ENCODE peak calls at places on chromosomes 5 and 9, in six cellular contexts. D is heart right ventricle, G is suprapubic skin, F is ovary, V is breast epithelium, O is astrocyte of the cerebellum. Q is an unnamed sample.

GRCh38 chr9:70835323-70835722 is 286.1 kb downstream of the TRPM3 start:
- DNase-seq in D (no peak), G (no peak), F (no peak), V (no peak), O (no peak), Q (no peak)

GRCh38 chr9:136527131-136527530 is 18.7 kb downstream of the NOTCH1 start:
- DNase-seq in D (no peak), G (no peak), F (no peak), V (no peak), O (no peak), Q (no peak)

GRCh38 chr5:170441385-170441784 is 52.2 kb upstream of the KCNMB1 start:
- DNase-seq in D (no peak), G (no peak), F (no peak), V (no peak), O (no peak), Q (no peak)

GRCh38 chr9:93124793-93125192 is 9.3 kb downstream of the NINJ1 start:
- DNase-seq in D (no peak), G (peak), F (no peak), V (no peak), O (no peak), Q (no peak)

GRCh38 chr5:91382530-91383026 is 539 bp downstream of the ARRDC3 start:
- DNase-seq in D (no peak), G (no peak), F (peak), V (no peak), O (no peak), Q (no peak)

GRCh38 chr5:35458824-35459207 is 158.8 kb upstream of the SPEF2 start:
- DNase-seq in D (no peak), G (no peak), F (no peak), V (no peak), O (no peak), Q (no peak)

GRCh38 chr5:92808474-92808873 is 772.5 kb downstream of the NR2F1-AS1 start:
- DNase-seq in D (no peak), G (no peak), F (no peak), V (no peak), O (no peak), Q (no peak)

GRCh38 chr9:132638240-132638639 is 31.5 kb downstream of the DDX31 start:
- DNase-seq in D (no peak), G (no peak), F (no peak), V (no peak), O (no peak), Q (peak)

GRCh38 chr9:86242012-86242411 is 17.4 kb downstream of the C9orf153 start:
- DNase-seq in D (no peak), G (no peak), F (no peak), V (no peak), O (no peak), Q (no peak)

GRCh38 chr9:120742951-120743416 is 28.7 kb upstream of the MEGF9 start:
- DNase-seq in D (no peak), G (no peak), F (no peak), V (no peak), O (no peak), Q (no peak)

GRCh38 chr9:95719354-95719753 is 156.1 kb upstream of the ERCC6L2 start:
- DNase-seq in D (no peak), G (no peak), F (no peak), V (no peak), O (no peak), Q (no peak)

GRCh38 chr5:103638979-103639378 is 76.4 kb upstream of the NUDT12 start:
- DNase-seq in D (no peak), G (no peak), F (no peak), V (no peak), O (no peak), Q (no peak)

GRCh38 chr5:159826351-159827222 is 89.7 kb upstream of the ADRA1B start:
- DNase-seq in D (no peak), G (no peak), F (peak), V (no peak), O (peak), Q (peak)

GRCh38 chr5:6358434-6358820 is 19.9 kb downstream of the MED10 start:
- DNase-seq in D (no peak), G (no peak), F (no peak), V (no peak), O (no peak), Q (no peak)

GRCh38 chr9:37512439-37512838 is 26.7 kb downstream of the POLR1E start:
- DNase-seq in D (no peak), G (no peak), F (no peak), V (no peak), O (no peak), Q (no peak)

GRCh38 chr5:156755421-156756087 is 94.5 kb upstream of the PPP1R2B start:
- DNase-seq in D (no peak), G (no peak), F (no peak), V (no peak), O (no peak), Q (no peak)

GRCh38 chr9:106880863-106881262 is 17.9 kb downstream of the ZNF462 start:
- DNase-seq in D (no peak), G (no peak), F (no peak), V (peak), O (no peak), Q (no peak)

GRCh38 chr9:94945191-94946144 is 219.0 kb downstream of the AOPEP start:
- DNase-seq in D (no peak), G (no peak), F (peak), V (no peak), O (peak), Q (peak)

GRCh38 chr5:139678751-139679750 is 30.9 kb downstream of the CXXC5 start:
- DNase-seq in D (no peak), G (no peak), F (no peak), V (no peak), O (no peak), Q (no peak)

GRCh38 chr5:178274826-178275537 is 42.4 kb upstream of the PHYKPL start:
- DNase-seq in D (peak), G (no peak), F (no peak), V (no peak), O (no peak), Q (no peak)

GRCh38 chr9:120475341-120475740 is 104.6 kb downstream of the CDK5RAP2 start:
- DNase-seq in D (no peak), G (peak), F (peak), V (no peak), O (peak), Q (peak)

GRCh38 chr9:19484699-19485098 is 75.9 kb downstream of the ACER2 start:
- DNase-seq in D (no peak), G (no peak), F (no peak), V (no peak), O (no peak), Q (no peak)

GRCh38 chr9:34995288-34996060 is 5.9 kb downstream of the DNAJB5 start:
- DNase-seq in D (no peak), G (peak), F (no peak), V (no peak), O (no peak), Q (peak)

GRCh38 chr9:121861501-121862180 is 210.2 kb downstream of the DAB2IP start:
- DNase-seq in D (peak), G (no peak), F (no peak), V (peak), O (no peak), Q (no peak)
- TF ChIP-seq CTCF in D (peak), G (peak), F (peak), V (peak), O (peak), Q (peak)

GRCh38 chr5:144198386-144198785 is 27.7 kb downstream of the KCTD16 start:
- DNase-seq in D (no peak), G (no peak), F (no peak), V (no peak), O (no peak), Q (no peak)
- TF ChIP-seq CTCF in D (no peak), G (no peak), F (no peak), V (no peak), O (no peak), Q (no peak)

DNA sequence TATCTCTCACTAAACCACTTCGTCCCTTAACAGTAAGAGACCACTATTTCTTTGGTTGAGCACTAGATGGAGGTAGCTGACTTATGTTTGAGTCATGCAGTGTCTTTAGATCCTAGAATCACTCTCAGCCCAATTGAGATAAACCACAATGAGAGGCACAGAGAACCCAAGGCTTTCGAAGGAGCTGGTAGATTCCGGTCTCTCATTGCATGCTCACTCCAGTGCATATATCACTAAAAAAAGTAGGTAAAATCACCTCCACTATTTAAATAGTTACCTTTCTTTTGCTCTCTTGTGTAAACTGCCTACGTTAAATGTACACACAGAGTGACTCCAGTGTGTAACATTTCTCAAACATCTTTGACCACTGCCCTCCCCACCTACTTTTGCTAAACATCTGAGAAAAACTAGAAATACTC is 27.6 kb downstream of the ACTL7A start:
- DNase-seq in D (no peak), G (no peak), F (no peak), V (no peak), O (peak), Q (peak)
- TF ChIP-seq CTCF in D (peak), G (no peak), F (peak), V (no peak), O (peak), Q (no peak)

GRCh38 chr5:167255931-167256330 is 1035.5 kb upstream of the WWC1 start:
- DNase-seq in D (no peak), G (no peak), F (no peak), V (no peak), O (no peak), Q (no peak)

GRCh38 chr5:167263185-167263584 is 1028.3 kb upstream of the WWC1 start:
- DNase-seq in D (no peak), G (no peak), F (no peak), V (no peak), O (no peak), Q (no peak)

DNA sequence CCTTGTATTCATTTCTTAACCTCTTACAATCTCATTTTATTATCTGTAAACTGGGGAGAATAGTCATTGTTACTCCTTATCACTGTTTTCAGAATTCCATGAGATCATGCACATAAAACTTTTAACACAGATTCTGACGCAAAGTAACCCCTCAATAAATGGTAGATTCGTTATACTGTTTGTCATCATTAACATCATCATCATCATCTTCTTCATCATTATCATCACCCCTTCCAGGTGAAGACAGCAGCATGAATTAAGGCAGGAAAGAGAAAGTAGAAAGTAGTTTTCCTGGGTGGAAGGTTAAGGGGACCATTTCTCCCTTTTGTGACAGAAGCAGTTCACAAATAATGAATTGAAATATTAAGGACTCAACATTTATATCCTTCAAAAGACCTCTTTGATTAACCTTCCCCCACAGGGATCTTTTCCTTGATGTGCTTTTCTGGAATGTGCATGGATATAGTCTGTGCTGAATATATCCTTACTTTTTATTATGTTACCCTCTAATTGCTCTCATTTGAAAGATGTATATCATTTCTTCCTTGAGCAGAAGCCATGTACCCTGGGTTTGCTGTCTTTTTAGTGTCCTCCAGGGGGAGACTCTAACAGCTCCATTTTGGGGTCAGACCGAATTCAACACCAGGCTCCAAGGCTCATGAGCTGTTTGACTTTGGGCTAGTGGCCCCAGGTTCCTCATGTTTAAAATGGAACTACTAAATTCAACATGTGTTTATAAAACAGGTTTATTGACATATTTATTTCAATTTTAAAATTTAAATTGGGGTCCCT is 1029.9 kb upstream of the WWC1 start:
- DNase-seq in D (no peak), G (no peak), F (no peak), V (no peak), O (no peak), Q (no peak)
- TF ChIP-seq CTCF in D (peak), G (no peak), F (no peak), V (no peak), O (peak), Q (peak)

GRCh38 chr9:76459691-76460635 is 981 bp downstream of the GCNT1 start:
- DNase-seq in D (peak), G (no peak), F (no peak), V (peak), O (no peak), Q (no peak)
- TF ChIP-seq CTCF in D (no peak), G (no peak), F (no peak), V (peak), O (peak), Q (peak)

GRCh38 chr5:148000036-148000435 is 63.7 kb upstream of the SPINK5 start:
- DNase-seq in D (no peak), G (no peak), F (no peak), V (no peak), O (no peak), Q (no peak)

GRCh38 chr5:148003226-148003625 is 60.6 kb upstream of the SPINK5 start:
- DNase-seq in D (no peak), G (no peak), F (no peak), V (no peak), O (no peak), Q (no peak)

GRCh38 chr5:148011407-148012124 is 52.2 kb upstream of the SPINK5 start:
- DNase-seq in D (no peak), G (no peak), F (no peak), V (no peak), O (peak), Q (peak)

GRCh38 chr5:148002471-148002870 is 61.3 kb upstream of the SPINK5 start:
- DNase-seq in D (no peak), G (no peak), F (no peak), V (no peak), O (no peak), Q (no peak)

DNA sequence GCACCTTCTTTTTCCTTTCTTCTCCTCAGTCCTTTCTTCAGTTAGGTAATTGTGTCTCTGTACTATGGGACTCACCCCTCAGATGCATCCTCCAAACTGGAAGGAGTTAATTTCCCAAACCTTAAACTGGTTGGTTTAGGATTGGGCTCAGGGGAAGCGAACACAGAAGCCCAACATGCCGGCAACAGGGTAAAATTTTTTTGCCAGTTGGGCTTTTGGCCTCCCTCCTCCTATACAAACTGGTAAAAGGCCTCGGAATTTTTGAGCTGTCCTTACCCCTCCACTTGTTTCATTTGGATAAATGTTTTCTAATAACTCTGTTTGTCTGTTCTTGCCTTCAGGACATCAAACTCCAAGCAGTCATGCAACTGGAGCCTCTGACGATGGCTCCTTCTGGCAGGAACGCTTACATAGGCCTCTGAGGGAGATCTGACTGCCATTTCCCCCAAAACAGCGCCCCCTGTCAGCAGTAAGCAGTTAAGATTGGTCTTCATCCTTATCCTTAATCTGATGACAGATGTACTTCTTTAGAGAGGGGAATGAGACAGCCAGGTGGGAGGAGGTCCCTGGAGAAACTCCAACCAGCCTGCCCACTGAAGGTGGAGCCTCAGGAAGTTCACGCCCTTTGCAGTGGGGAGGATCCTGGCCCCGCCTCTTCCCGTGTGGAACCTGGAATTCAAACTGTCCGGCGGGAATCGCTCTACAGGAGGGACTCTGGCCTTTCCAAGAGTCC is 57.8 kb upstream of the SPINK5 start:
- DNase-seq in D (no peak), G (no peak), F (no peak), V (no peak), O (no peak), Q (no peak)
- TF ChIP-seq CTCF in D (no peak), G (no peak), F (no peak), V (no peak), O (no peak), Q (no peak)

GRCh38 chr9:16312116-16312515 is 558.4 kb downstream of the BNC2 start:
- DNase-seq in D (no peak), G (no peak), F (no peak), V (no peak), O (no peak), Q (no peak)

GRCh38 chr9:16309350-16310271 is 560.9 kb downstream of the BNC2 start:
- DNase-seq in D (peak), G (no peak), F (peak), V (no peak), O (no peak), Q (no peak)

GRCh38 chr9:16307626-16308195 is 562.8 kb downstream of the BNC2 start:
- DNase-seq in D (no peak), G (no peak), F (no peak), V (no peak), O (no peak), Q (no peak)

GRCh38 chr9:16310288-16311145 is 560.0 kb downstream of the BNC2 start:
- DNase-seq in D (no peak), G (no peak), F (no peak), V (no peak), O (no peak), Q (no peak)

DNA sequence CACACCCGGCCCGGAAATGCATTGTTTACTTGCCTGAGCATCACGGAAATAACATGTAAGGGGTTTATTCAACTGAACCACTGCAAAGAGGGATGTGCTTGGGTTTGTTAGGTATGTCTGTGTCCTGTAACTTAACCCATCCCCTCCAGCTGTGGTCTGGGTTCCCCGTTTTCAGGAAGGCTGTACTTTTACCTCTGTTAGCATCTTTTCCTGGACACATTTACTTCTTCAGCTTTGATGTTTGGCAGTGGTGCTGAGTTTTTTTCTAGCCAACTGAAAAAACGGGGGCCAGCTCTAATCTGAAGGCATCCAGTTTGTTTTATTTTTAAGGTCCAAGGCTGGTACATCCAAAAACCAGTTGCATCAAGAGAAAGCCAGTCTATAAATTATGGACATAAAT is 561.8 kb downstream of the BNC2 start:
- DNase-seq in D (no peak), G (no peak), F (no peak), V (no peak), O (no peak), Q (no peak)
- TF ChIP-seq CTCF in D (no peak), G (no peak), F (no peak), V (no peak), O (no peak), Q (no peak)

GRCh38 chr9:91978739-91979414 is 28.8 kb upstream of the ROR2 start:
- DNase-seq in D (no peak), G (no peak), F (no peak), V (no peak), O (peak), Q (peak)
- TF ChIP-seq CTCF in D (peak), G (peak), F (no peak), V (peak), O (peak), Q (peak)

DNA sequence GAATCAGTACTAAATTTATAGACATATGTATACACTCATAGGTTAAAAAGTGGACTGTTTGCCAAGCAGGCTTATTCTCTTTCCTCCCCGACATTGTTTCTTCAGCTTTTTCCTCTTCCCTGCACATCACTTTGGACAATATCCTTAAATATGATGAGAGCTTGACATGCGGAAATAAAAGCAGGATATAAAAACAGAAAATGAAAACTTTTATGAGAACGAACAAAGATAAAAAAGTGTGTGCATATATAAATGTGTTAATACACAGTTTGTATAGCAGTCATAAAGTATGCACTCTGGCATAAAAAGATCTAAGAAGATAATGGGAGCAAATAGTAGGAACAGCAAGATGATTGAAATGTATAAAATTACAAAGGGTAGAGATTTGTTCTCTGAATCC is 86.4 kb upstream of the IFNE start:
- DNase-seq in D (no peak), G (no peak), F (no peak), V (no peak), O (no peak), Q (no peak)
- TF ChIP-seq CTCF in D (no peak), G (no peak), F (no peak), V (no peak), O (no peak), Q (no peak)

Q was measured in AG09309.